ENCODE peak calls at places on chromosomes 2 and 18, in eight cellular contexts. D is germinal center, N is fibroblast of pulmonary artery, K is SJSA1, T is erythroblast, R is stomach, Y is HFFc6, B is psoas muscle. F is an unnamed sample.

GRCh38 chr2:186459009-186459408 is 27.1 kb upstream of the ZC3H15 start:
- DNase-seq in D (no peak), N (peak), K (no peak), T (peak), R (no peak), Y (peak), B (no peak), F (peak)

GRCh38 chr2:113157108-113157896 is 16.5 kb upstream of the PSD4 start:
- DNase-seq in D (peak), N (no peak), K (no peak), T (peak), R (peak), Y (no peak), B (no peak), F (no peak)

GRCh38 chr18:64110692-64111480 is 38.0 kb downstream of the LINC00305 start:
- DNase-seq in D (no peak), N (peak), K (no peak), T (no peak), R (no peak), Y (no peak), B (no peak), F (peak)

GRCh38 chr2:213316001-213316735 is 31.9 kb downstream of the SPAG16 start:
- DNase-seq in D (no peak), N (peak), K (no peak), T (no peak), R (no peak), Y (no peak), B (no peak), F (peak)

GRCh38 chr2:239441261-239441701 is 40.5 kb upstream of the HDAC4 start:
- DNase-seq in D (no peak), N (no peak), K (no peak), T (no peak), R (no peak), Y (no peak), B (no peak), F (no peak)

GRCh38 chr2:196589429-196589828 is 50.1 kb upstream of the CCDC150 start:
- DNase-seq in D (no peak), N (no peak), K (no peak), T (no peak), R (no peak), Y (no peak), B (no peak), F (no peak)

GRCh38 chr2:31384351-31384750 is 30.2 kb downstream of the XDH start:
- DNase-seq in D (no peak), N (peak), K (peak), T (no peak), R (no peak), Y (peak), B (no peak), F (peak)

GRCh38 chr2:118943286-118943685 is 1.3 kb downstream of the MARCO start:
- DNase-seq in D (no peak), N (no peak), K (no peak), T (no peak), R (no peak), Y (no peak), B (no peak), F (no peak)

GRCh38 chr2:85405076-85405402 is 5.1 kb downstream of the CAPG start:
- DNase-seq in D (no peak), N (no peak), K (no peak), T (no peak), R (no peak), Y (no peak), B (no peak), F (no peak)

GRCh38 chr2:149737882-149738281 is 150.3 kb upstream of the MMADHC start:
- DNase-seq in D (no peak), N (no peak), K (no peak), T (no peak), R (no peak), Y (no peak), B (no peak), F (no peak)

GRCh38 chr2:238169708-238170251 is 11.0 kb downstream of the ERFE start:
- DNase-seq in D (no peak), N (peak), K (peak), T (no peak), R (no peak), Y (peak), B (no peak), F (peak)

F was measured in HCEC 1CT.